ENCODE peak calls at places on chromosomes 12 and 14, in ten cellular contexts. K, A, F, R, J, X, N, C, W and L are unnamed samples.

GRCh38 chr14:79543966-79544365 is 667.3 kb downstream of the DIO2 start:
- DNase-seq in N (peak; percentile 2), R (no peak), X (peak; percentile 2), W (no peak), C (no peak), A (no peak), K (no peak), J (no peak), F (no peak), L (no peak)

GRCh38 chr12:5441497-5442236 is 9.8 kb downstream of the NTF3 start:
- DNase-seq in R (no peak), W (no peak), J (no peak), X (no peak), A (no peak), C (no peak), K (no peak), F (no peak), N (no peak), L (peak; percentile 81)

GRCh38 chr14:51251486-51251885 is 11.4 kb downstream of the TMX1 start:
- DNase-seq in R (no peak), F (no peak), X (no peak), J (no peak), K (no peak), A (peak; percentile 26), N (no peak), W (no peak), C (no peak), L (no peak)

GRCh38 chr12:11693626-11694025 is 44.2 kb downstream of the ETV6 start:
- DNase-seq in R (no peak), W (no peak), K (no peak), N (no peak), X (no peak), F (no peak), C (no peak), A (no peak), J (no peak), L (no peak)

GRCh38 chr14:34650786-34651584 is 21.0 kb upstream of the SNX6 start:
- DNase-seq in C (no peak), F (peak; percentile 60), X (no peak), N (peak; percentile 85), W (no peak), J (no peak), K (no peak), A (peak; percentile 87), R (no peak), L (peak; percentile 88)

GRCh38 chr12:59843260-59843843 is 247.5 kb downstream of the SLC16A7 start:
- DNase-seq in W (no peak), X (no peak), R (no peak), A (no peak), F (no peak), J (no peak), K (no peak), N (no peak), C (no peak), L (no peak)

GRCh38 chr14:30298266-30298795 is 260.6 kb upstream of the G2E3 start:
- DNase-seq in F (no peak), R (no peak), K (no peak), C (no peak), A (no peak), N (no peak), W (no peak), X (no peak), J (no peak), L (no peak)

GRCh38 chr12:90977224-90977623 is 22.2 kb upstream of the CCER1 start:
- DNase-seq in R (no peak), J (no peak), X (no peak), F (no peak), W (no peak), N (no peak), K (no peak), A (no peak), C (no peak), L (no peak)

DNA sequence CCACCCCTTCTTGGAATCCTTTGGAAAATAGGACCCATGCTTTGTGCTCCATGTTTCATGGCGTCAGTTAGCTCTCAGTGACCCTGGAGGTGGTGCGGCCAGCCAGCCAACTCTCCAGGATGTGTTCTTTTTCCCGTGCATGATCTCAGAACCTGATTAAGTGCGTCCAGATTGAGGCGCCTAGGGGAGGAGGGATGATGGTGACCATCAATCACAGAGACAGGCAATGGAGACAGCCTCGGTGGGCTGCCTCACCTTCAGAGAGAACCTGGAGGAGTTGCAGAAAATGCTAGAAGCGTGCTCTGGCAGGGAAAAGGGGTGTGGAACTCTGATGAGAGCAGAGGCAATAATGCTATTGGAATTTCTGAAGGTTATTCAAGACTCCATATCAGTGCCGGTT is 53.1 kb upstream of the IGF1 start:
- DNase-seq in N (no peak), A (no peak), R (no peak), W (no peak), C (no peak), F (no peak), X (no peak), K (no peak), J (no peak), L (no peak)
- H3K27ac ChIP-seq in N (peak overlapping the region; percentile 97), A (no peak overlapping the region), R (no peak overlapping the region), W (no peak overlapping the region), C (no peak overlapping the region), F (no peak overlapping the region), X (no peak overlapping the region), K (no peak overlapping the region), J (no peak overlapping the region), L (no peak overlapping the region)

GRCh38 chr12:15220961-15221885 is at the start of gene RERG:
- DNase-seq in J (no peak), R (peak; percentile 92), W (peak; percentile 90), A (peak; percentile 61), N (peak; percentile 57), C (no peak), K (peak; percentile 84), F (peak; percentile 83), X (peak; percentile 63), L (peak; percentile 44)

GRCh38 chr12:15214851-15215601 is 6.2 kb downstream of the RERG start:
- DNase-seq in W (no peak), A (no peak), J (no peak), X (no peak), C (no peak), K (no peak), N (no peak), F (no peak), R (no peak), L (no peak)

GRCh38 chr12:15220451-15220850 is 766 bp downstream of the RERG start:
- DNase-seq in X (no peak), J (no peak), N (no peak), R (no peak), F (peak; percentile 44), A (no peak), W (no peak), K (no peak), C (no peak), L (no peak)

GRCh38 chr12:15212877-15213276 is 8.3 kb downstream of the RERG start:
- DNase-seq in J (no peak), X (no peak), K (no peak), A (no peak), W (no peak), N (no peak), F (no peak), C (no peak), R (no peak), L (no peak)

DNA sequence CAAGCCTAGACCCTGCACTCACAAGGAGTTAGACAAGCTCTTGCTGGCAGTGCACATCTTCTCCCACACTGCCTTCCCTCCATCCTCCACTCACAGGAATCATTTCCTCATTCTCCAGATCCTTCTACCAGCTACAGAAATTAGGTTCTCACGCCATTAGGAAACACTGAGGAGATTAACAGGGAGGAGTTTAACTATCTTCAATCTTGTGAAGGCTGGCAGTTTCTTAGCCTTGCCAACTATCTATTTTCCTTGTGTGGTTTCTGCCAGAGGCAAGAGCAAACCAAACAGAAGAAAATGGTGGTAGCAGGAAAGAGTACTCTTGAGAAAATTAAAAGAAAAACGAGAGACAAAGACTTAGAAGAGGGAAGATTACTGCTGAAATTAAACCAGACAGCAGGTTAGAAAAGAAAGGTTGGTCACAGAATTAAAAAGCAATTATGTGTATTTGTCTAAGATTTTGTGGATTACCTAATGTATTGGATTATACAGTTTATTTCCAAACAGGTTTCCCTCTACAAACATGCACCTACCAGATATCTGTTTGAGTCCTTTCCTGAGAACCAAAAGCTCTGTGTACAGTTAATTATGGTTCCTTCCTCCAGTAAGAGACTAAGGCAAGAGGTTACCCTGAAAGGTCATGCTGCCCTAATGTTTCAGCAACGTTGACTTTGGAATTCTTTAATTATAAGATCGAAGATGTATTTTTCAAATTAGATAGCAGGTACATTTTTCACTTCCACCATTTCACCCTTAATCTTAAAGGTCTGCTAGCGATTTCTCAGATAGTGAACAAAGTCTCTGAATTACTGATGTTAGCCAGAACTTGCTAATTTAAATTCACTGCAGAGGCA is 5.0 kb downstream of the RERG start:
- DNase-seq in J (no peak), K (no peak), F (no peak), A (no peak), R (no peak), X (no peak), C (no peak), W (no peak), N (no peak), L (no peak)
- TF ChIP-seq CTCF in J (no peak), K (no peak), F (no peak), A (no peak), R (no peak), X (no peak), C (no peak), W (no peak), N (no peak), L (no peak)

GRCh38 chr12:57090924-57091632 is 2.2 kb downstream of the NAB2 start:
- DNase-seq in N (no peak), J (no peak), K (no peak), A (no peak), R (peak; percentile 86), F (peak; percentile 28), W (no peak), X (no peak), C (no peak), L (no peak)

GRCh38 chr12:57090456-57090855 is 1.5 kb downstream of the NAB2 start:
- DNase-seq in W (no peak), J (no peak), F (no peak), X (no peak), N (no peak), K (no peak), C (no peak), A (no peak), R (no peak), L (no peak)

GRCh38 chr12:57092529-57092862 is 3.6 kb downstream of the NAB2 start:
- DNase-seq in F (peak; percentile 23), N (no peak), X (no peak), C (no peak), K (no peak), J (no peak), W (no peak), R (no peak), A (no peak), L (no peak)

GRCh38 chr12:57092876-57093411 is 4.0 kb downstream of the NAB2 start:
- DNase-seq in K (peak; percentile 5), R (no peak), N (no peak), A (no peak), J (no peak), X (no peak), W (no peak), F (peak; percentile 22), C (no peak), L (no peak)

DNA sequence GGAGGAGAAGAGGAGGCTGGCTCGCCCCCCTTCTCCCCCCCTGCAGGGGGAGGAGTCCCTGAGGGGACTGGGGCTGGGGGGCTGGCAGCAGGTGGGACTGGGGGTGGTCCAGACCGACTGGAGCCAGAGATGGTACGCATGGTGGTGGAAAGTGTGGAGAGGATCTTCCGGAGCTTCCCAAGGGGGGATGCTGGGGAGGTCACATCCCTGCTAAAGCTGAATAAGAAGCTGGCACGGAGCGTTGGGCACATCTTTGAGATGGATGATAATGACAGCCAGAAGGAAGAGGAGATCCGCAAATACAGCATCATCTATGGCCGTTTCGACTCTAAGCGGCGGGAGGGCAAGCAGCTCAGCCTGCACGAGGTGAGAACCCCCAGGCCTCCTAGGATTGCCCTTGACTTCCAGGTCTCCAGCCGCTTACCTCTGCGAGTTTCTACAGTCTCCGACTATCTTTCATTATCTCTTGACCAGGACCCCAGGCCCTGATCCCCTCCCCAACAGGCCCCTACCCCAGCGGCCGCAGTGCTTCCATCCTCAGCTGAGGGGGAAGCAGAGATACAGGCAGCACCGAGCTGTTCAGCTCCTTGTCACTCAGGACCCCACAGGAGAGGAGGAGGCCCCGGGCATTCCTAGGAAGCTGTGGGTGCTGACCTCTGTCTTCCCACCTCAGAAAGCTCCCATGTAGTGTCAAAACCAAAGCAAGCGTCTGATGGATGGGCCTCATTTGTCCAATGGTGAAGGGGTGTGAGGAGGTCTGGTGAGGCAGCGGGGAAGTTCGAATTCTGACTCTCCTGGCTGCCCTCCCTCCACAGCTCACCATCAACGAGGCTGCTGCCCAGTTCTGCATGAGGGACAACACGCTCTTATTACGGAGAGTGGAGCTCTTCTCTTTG is 3.0 kb downstream of the NAB2 start:
- DNase-seq in X (no peak), K (no peak), R (no peak), W (no peak), A (no peak), F (peak; percentile 27), N (no peak), J (no peak), C (no peak), L (no peak)
- H3K27ac ChIP-seq in X (no peak overlapping the region), K (peak overlapping the region; percentile 74), R (peak overlapping the region; percentile 99), W (peak overlapping the region; percentile 87), A (peak overlapping the region; percentile 100), F (no peak overlapping the region), N (no peak overlapping the region), J (no peak overlapping the region), C (peak overlapping the region; percentile 99), L (no peak overlapping the region)

GRCh38 chr12:93825926-93826599 is 148.9 kb downstream of the CRADD start:
- DNase-seq in K (no peak), R (no peak), N (no peak), W (no peak), F (no peak), X (no peak), J (no peak), C (no peak), A (no peak), L (no peak)

GRCh38 chr12:93827179-93827578 is 150.0 kb downstream of the CRADD start:
- DNase-seq in R (no peak), C (no peak), K (no peak), N (no peak), F (no peak), A (no peak), X (no peak), W (no peak), J (no peak), L (no peak)

GRCh38 chr12:93827669-93828068 is 150.5 kb downstream of the CRADD start:
- DNase-seq in A (no peak), F (no peak), X (no peak), C (no peak), N (no peak), J (no peak), R (no peak), K (no peak), W (no peak), L (no peak)

GRCh38 chr12:93832126-93832525 is 155.0 kb downstream of the CRADD start:
- DNase-seq in R (no peak), F (no peak), N (no peak), W (no peak), K (no peak), X (no peak), J (no peak), C (no peak), A (no peak), L (no peak)

GRCh38 chr12:93829073-93829472 is 151.9 kb downstream of the CRADD start:
- DNase-seq in X (no peak), K (no peak), J (no peak), R (no peak), C (no peak), A (no peak), W (no peak), F (no peak), N (no peak), L (no peak)
- TF ChIP-seq CTCF in X (no peak), K (no peak), J (no peak), R (no peak), C (peak; percentile 12), A (no peak), W (no peak), F (no peak), N (no peak), L (no peak)